ENCODE peak calls at places on chromosome 6, in eight cellular contexts. S is LoVo; E is NCI-H2081; P is NCI-H2029; M is C1 segment of cervical spinal cord; K is psoas muscle; R is H1; Z is activated CD4-positive, alpha-beta T cell treated with anti-CD3 and anti-CD28 coated beads, Interleukin-2, amount 50 U/mL, for 1 hour. Q is an unnamed sample.

GRCh38 chr6:163405412-163406309 is 8.9 kb upstream of the QKI start:
- DNase-seq in R (no peak), M (peak), S (no peak), Z (no peak), K (peak), E (no peak), P (peak), Q (peak)

GRCh38 chr6:13526718-13527668 is 39.6 kb upstream of the GFOD1 start:
- DNase-seq in S (no peak), Z (peak), E (peak), K (peak), R (peak), P (peak), M (no peak), Q (no peak)

GRCh38 chr6:127186889-127187288 is 68.4 kb downstream of the RSPO3 start:
- DNase-seq in R (peak), K (peak), S (peak), E (no peak), M (peak), P (no peak), Z (peak), Q (no peak)

GRCh38 chr6:84979541-84979940 is 215.1 kb upstream of the TBX18 start:
- DNase-seq in R (no peak), M (no peak), P (no peak), Z (no peak), E (no peak), S (no peak), K (no peak), Q (peak)

GRCh38 chr6:25464225-25464624 is 185.1 kb downstream of the CARMIL1 start:
- DNase-seq in Z (no peak), S (no peak), R (no peak), K (no peak), P (no peak), E (no peak), M (no peak), Q (no peak)

GRCh38 chr6:4351857-4352669 is 216.7 kb upstream of the ECI2 start:
- DNase-seq in R (peak), E (no peak), S (peak), Z (no peak), M (peak), P (no peak), K (peak), Q (peak)

GRCh38 chr6:168683621-168684020 is 242.6 kb downstream of the SMOC2 start:
- DNase-seq in K (no peak), R (peak), E (no peak), P (no peak), M (no peak), Z (no peak), S (no peak), Q (no peak)

GRCh38 chr6:291697-292505 is at the start of gene DUSP22:
- DNase-seq in S (peak), Z (peak), E (no peak), P (no peak), R (peak), M (no peak), K (peak), Q (peak)

GRCh38 chr6:126377594-126378153 is 37.8 kb downstream of the CENPW start:
- DNase-seq in M (no peak), R (no peak), K (no peak), S (no peak), E (no peak), Z (no peak), P (no peak), Q (no peak)

GRCh38 chr6:35392111-35392702 is 49.8 kb downstream of the PPARD start:
- DNase-seq in M (no peak), P (peak), R (no peak), K (no peak), E (peak), Z (no peak), S (peak), Q (no peak)

GRCh38 chr6:4599924-4600323 is 176.3 kb upstream of the CDYL start:
- DNase-seq in R (no peak), M (no peak), Z (no peak), E (no peak), S (no peak), K (no peak), P (no peak), Q (peak)

GRCh38 chr6:31414771-31415270 is 11.4 kb downstream of the MICA start:
- DNase-seq in K (no peak), E (no peak), P (no peak), S (no peak), M (no peak), Z (no peak), R (peak), Q (no peak)

GRCh38 chr6:34585108-34585507 is 29.0 kb upstream of the SPDEF start:
- DNase-seq in M (no peak), K (no peak), S (no peak), P (no peak), Z (no peak), E (no peak), R (no peak), Q (no peak)

GRCh38 chr6:147003186-147003585 is 201.0 kb upstream of the STXBP5 start:
- DNase-seq in Z (no peak), S (no peak), K (no peak), P (no peak), E (no peak), M (no peak), R (no peak), Q (no peak)

GRCh38 chr6:17167327-17167979 is 65.6 kb downstream of the STMND1 start:
- DNase-seq in Z (no peak), M (peak), S (peak), P (no peak), R (peak), E (no peak), K (peak), Q (no peak)

GRCh38 chr6:118320652-118321051 is 227.4 kb upstream of the PLN start:
- DNase-seq in P (no peak), Z (no peak), M (no peak), K (no peak), E (no peak), R (no peak), S (no peak), Q (no peak)

GRCh38 chr6:127100510-127101140 is 17.8 kb upstream of the RSPO3 start:
- DNase-seq in M (no peak), Z (no peak), P (no peak), S (no peak), K (no peak), E (no peak), R (no peak), Q (no peak)

GRCh38 chr6:121510568-121511177 is 75.2 kb downstream of the GJA1 start:
- DNase-seq in E (no peak), K (no peak), Z (no peak), P (no peak), R (no peak), M (no peak), S (peak), Q (no peak)

Q was measured in EL.